ENCODE peak calls at places on chromosomes 4 and X, in five cellular contexts. B is NCI-H2081, P is body of pancreas, D is left lung, W is NCI-H748 treated with DMSO at 0.1 percent for 48 hours. L is an unnamed sample.
A peak's percentile ranks its signal among the peaks of the same experiment; 100 is the strongest.

GRCh38 chr4:108171541-108172230 is 3.0 kb upstream of the LEF1 start:
- DNase-seq in B (no peak), P (no peak), D (no peak), W (no peak), L (no peak)

GRCh38 chr4:125482822-125483221 is 168.1 kb downstream of the FAT4 start:
- DNase-seq in B (no peak), P (no peak), D (no peak), W (no peak), L (no peak)

GRCh38 chr4:165297626-165298025 is 29.8 kb upstream of the MSMO1 start:
- DNase-seq in B (no peak), P (no peak), D (no peak), W (no peak), L (no peak)

GRCh38 chr4:92255920-92256244 is 47.9 kb upstream of the GRID2 start:
- DNase-seq in B (no peak), P (no peak), D (no peak), W (no peak), L (no peak)

GRCh38 chr4:114151-114550 is 10.2 kb upstream of the ZNF718 start:
- DNase-seq in B (no peak), P (no peak), D (no peak), W (no peak), L (no peak)

GRCh38 chrX:116384406-116384805 is 52.0 kb upstream of the SLC6A14 start:
- DNase-seq in B (no peak), P (no peak), D (no peak), W (no peak), L (peak; percentile 42)

GRCh38 chrX:45400380-45400779 is 199.7 kb upstream of the DIPK2B start:
- DNase-seq in B (no peak), P (no peak), D (no peak), W (no peak), L (no peak)

GRCh38 chr4:5389756-5390155 is 318.6 kb downstream of the EVC2 start:
- DNase-seq in B (no peak), P (no peak), D (no peak), W (no peak), L (no peak)

GRCh38 chrX:17564689-17565409 is 172.4 kb upstream of the SCML1 start:
- DNase-seq in B (no peak), P (no peak), D (no peak), W (no peak), L (peak; percentile 38)

GRCh38 chr4:83113429-83113786 is 1.1 kb downstream of the PLAC8 start:
- DNase-seq in B (no peak), P (no peak), D (no peak), W (no peak), L (no peak)

GRCh38 chr4:91031761-91032160 is 904.6 kb downstream of the CCSER1 start:
- DNase-seq in B (no peak), P (no peak), D (no peak), W (no peak), L (no peak)

GRCh38 chrX:56969559-56969958 is 25.8 kb downstream of the SPIN3 start:
- DNase-seq in B (no peak), P (no peak), D (no peak), W (no peak), L (no peak)

GRCh38 chr4:122005064-122005755 is 53.4 kb upstream of the TRPC3 start:
- DNase-seq in B (no peak), P (no peak), D (no peak), W (no peak), L (peak; percentile 70)

GRCh38 chrX:8820910-8821527 is 19.8 kb upstream of the FAM9A start:
- DNase-seq in B (no peak), P (no peak), D (no peak), W (peak; percentile 70), L (peak; percentile 1)

GRCh38 chrX:34805951-34806350 is 136.6 kb upstream of the FAM47B start:
- DNase-seq in B (no peak), P (no peak), D (no peak), W (no peak), L (no peak)

GRCh38 chr4:177287298-177287697 is 22.4 kb upstream of the NEIL3 start:
- DNase-seq in B (no peak), P (no peak), D (no peak), W (no peak), L (no peak)

GRCh38 chr4:150482581-150482980 is 99.4 kb upstream of the MAB21L2 start:
- DNase-seq in B (no peak), P (no peak), D (no peak), W (no peak), L (no peak)

GRCh38 chrX:129655547-129656248 is 942 bp upstream of the APLN start:
- DNase-seq in B (peak; percentile 11), P (no peak), D (no peak), W (no peak), L (no peak)

GRCh38 chr4:140103676-140104075 is 50.3 kb downstream of the MAML3 start:
- DNase-seq in B (peak; percentile 5), P (no peak), D (no peak), W (no peak), L (no peak)

GRCh38 chr4:128735714-128736113 is 73.8 kb upstream of the JADE1 start:
- DNase-seq in B (no peak), P (no peak), D (no peak), W (no peak), L (no peak)

GRCh38 chr4:86099348-86099747 is 260.5 kb downstream of the MAPK10 start:
- DNase-seq in B (no peak), P (no peak), D (no peak), W (no peak), L (no peak)

GRCh38 chr4:78667337-78667736 is 108.8 kb upstream of the BMP2K start:
- DNase-seq in B (no peak), P (no peak), D (no peak), W (no peak), L (no peak)

GRCh38 chrX:87392369-87392768 is 125.2 kb upstream of the KLHL4 start:
- DNase-seq in B (no peak), P (no peak), D (no peak), W (no peak), L (no peak)

GRCh38 chr4:79042079-79042674 is 102.9 kb upstream of the PAQR3 start:
- DNase-seq in B (peak; percentile 69), P (no peak), D (no peak), W (peak; percentile 25), L (peak; percentile 14)

GRCh38 chr4:55411621-55412020 is 15.9 kb downstream of the TMEM165 start:
- DNase-seq in B (no peak), P (peak; percentile 41), D (no peak), W (no peak), L (no peak)

GRCh38 chr4:128298852-128299251 is 11.2 kb upstream of the PGRMC2 start:
- DNase-seq in B (no peak), P (no peak), D (no peak), W (no peak), L (no peak)

GRCh38 chr4:80202190-80202711 is 4.9 kb downstream of the PRDM8 start:
- DNase-seq in B (peak; percentile 75), P (peak; percentile 80), D (peak; percentile 87), W (no peak), L (no peak)

GRCh38 chrX:17390325-17390992 is 15.5 kb downstream of the NHS start:
- DNase-seq in B (no peak), P (no peak), D (no peak), W (no peak), L (no peak)

GRCh38 chrX:8783100-8784098 is 17.8 kb downstream of the FAM9A start:
- DNase-seq in B (no peak), P (peak; percentile 46), D (no peak), W (no peak), L (no peak)

GRCh38 chr4:53563824-53564223 is 27.5 kb downstream of the LNX1 start:
- DNase-seq in B (no peak), P (no peak), D (no peak), W (no peak), L (no peak)

GRCh38 chrX:55759478-55759877 is 41.9 kb downstream of the RRAGB start:
- DNase-seq in B (no peak), P (no peak), D (no peak), W (no peak), L (no peak)

GRCh38 chr4:3436798-3437581 is 4.8 kb upstream of the HGFAC start:
- DNase-seq in B (peak; percentile 50), P (peak; percentile 86), D (peak; percentile 69), W (no peak), L (peak; percentile 17)

GRCh38 chr4:152540293-152540674 is 4.4 kb upstream of the FBXW7 start:
- DNase-seq in B (no peak), P (no peak), D (no peak), W (no peak), L (no peak)

GRCh38 chr4:157824006-157824405 is 348.8 kb downstream of the GASK1B start:
- DNase-seq in B (no peak), P (no peak), D (no peak), W (no peak), L (no peak)

GRCh38 chr4:173013232-173013932 is 155.2 kb upstream of the GALNT7 start:
- DNase-seq in B (peak; percentile 26), P (peak; percentile 46), D (no peak), W (peak; percentile 27), L (no peak)

GRCh38 chr4:3529363-3529762 is 2.9 kb downstream of the LRPAP1 start:
- DNase-seq in B (no peak), P (no peak), D (peak; percentile 79), W (no peak), L (no peak)

GRCh38 chrX:21509912-21510311 is 135.7 kb downstream of the CNKSR2 start:
- DNase-seq in B (peak; percentile 17), P (no peak), D (no peak), W (no peak), L (no peak)

GRCh38 chrX:151370906-151371305 is 26.1 kb upstream of the VMA21 start:
- DNase-seq in B (no peak), P (no peak), D (no peak), W (no peak), L (no peak)

GRCh38 chrX:57445046-57445445 is 146.8 kb upstream of the ZXDB start:
- DNase-seq in B (no peak), P (no peak), D (no peak), W (no peak), L (no peak)

L was measured in stromal cell of bone marrow.